ENCODE peak calls at places on chromosomes 7 and 10, in nine cellular contexts. H is left ventricle myocardium superior; B is A172; Q is NAMALWA; W is fibroblast of pulmonary artery; A is MCF 10A; I is EH; N is stimulated activated CD8-positive, alpha-beta memory T cell treated with anti-CD3 and anti-CD28 coated beads, Interleukin-12 subunit alpha, Interleukin-12 subunit beta, amount 100 ng/mL, for 4 hours; G is HL-60. Z is an unnamed sample.

GRCh38 chr10:90635111-90635798 is 222.6 kb downstream of the HTR7 start:
- DNase-seq in A (no peak), B (no peak), H (no peak), W (no peak), Q (no peak), G (no peak), I (no peak), N (no peak), Z (no peak)

GRCh38 chr7:38321515-38321944 is 48.1 kb upstream of the TARP start:
- DNase-seq in G (no peak), I (peak; percentile 90), N (no peak), W (peak; percentile 33), Q (no peak), H (no peak), B (peak; percentile 57), A (peak; percentile 54), Z (no peak)

GRCh38 chr7:148058092-148058491 is 532.5 kb upstream of the C7orf33 start:
- DNase-seq in I (no peak), W (no peak), B (no peak), A (no peak), H (no peak), Q (no peak), G (no peak), N (no peak), Z (no peak)

GRCh38 chr10:26423722-26424121 is 14.4 kb upstream of the APBB1IP start:
- DNase-seq in N (no peak), A (no peak), G (no peak), Q (no peak), W (no peak), B (no peak), H (no peak), I (no peak), Z (no peak)

GRCh38 chr10:60335708-60336107 is 54.0 kb downstream of the ANK3 start:
- DNase-seq in A (peak; percentile 47), I (no peak), B (no peak), H (no peak), W (no peak), Q (peak; percentile 15), N (no peak), G (no peak), Z (no peak)

GRCh38 chr7:50466815-50467569 is 16.8 kb upstream of the FIGNL1 start:
- DNase-seq in N (no peak), G (no peak), W (no peak), A (no peak), Q (no peak), B (no peak), H (no peak), I (no peak), Z (no peak)

GRCh38 chr7:96076350-96076707 is 245.6 kb downstream of the SLC25A13 start:
- DNase-seq in G (no peak), Q (no peak), B (no peak), W (no peak), H (no peak), N (no peak), I (no peak), A (no peak), Z (no peak)

GRCh38 chr10:99172130-99172738 is 63.4 kb downstream of the HPSE2 start:
- DNase-seq in H (no peak), N (no peak), G (no peak), B (peak; percentile 42), I (peak; percentile 59), A (peak; percentile 65), W (peak; percentile 42), Q (peak; percentile 21), Z (no peak)

GRCh38 chr7:5657901-5658300 is 123.6 kb downstream of the RNF216 start:
- DNase-seq in A (peak; percentile 73), G (no peak), I (peak; percentile 27), H (no peak), W (no peak), Q (no peak), N (no peak), B (no peak), Z (no peak)

GRCh38 chr10:24642921-24643678 is 80.6 kb downstream of the ARHGAP21 start:
- DNase-seq in B (peak; percentile 78), A (peak; percentile 77), Q (peak; percentile 58), I (peak; percentile 85), H (no peak), G (no peak), W (peak; percentile 90), N (no peak), Z (no peak)

GRCh38 chr10:36489181-36489927 is 636.0 kb upstream of the ANKRD30A start:
- DNase-seq in W (peak; percentile 72), N (no peak), B (no peak), Q (no peak), A (no peak), I (peak; percentile 72), H (peak; percentile 39), G (no peak), Z (no peak)

GRCh38 chr10:17744395-17744841 is 7.6 kb upstream of the TMEM236 start:
- DNase-seq in W (peak; percentile 71), H (no peak), N (no peak), G (no peak), A (no peak), Q (no peak), B (no peak), I (no peak), Z (no peak)

GRCh38 chr10:48497965-48498770 is 106.7 kb downstream of the ARHGAP22 start:
- DNase-seq in W (no peak), H (no peak), G (no peak), N (no peak), A (no peak), Q (no peak), I (no peak), B (no peak), Z (no peak)

GRCh38 chr10:3935141-3935540 is 150.1 kb upstream of the KLF6 start:
- DNase-seq in H (peak; percentile 45), B (peak; percentile 15), G (no peak), N (peak; percentile 33), I (peak; percentile 86), Q (no peak), A (no peak), W (peak; percentile 88), Z (no peak)

GRCh38 chr10:76113952-76114351 is 682.5 kb downstream of the LRMDA start:
- DNase-seq in Q (no peak), A (peak; percentile 18), I (peak; percentile 72), H (no peak), G (no peak), N (no peak), W (peak; percentile 1), B (peak; percentile 21), Z (no peak)

GRCh38 chr7:119096683-119097082 is 872.2 kb downstream of the ANKRD7 start:
- DNase-seq in A (no peak), H (no peak), B (no peak), G (no peak), Q (no peak), W (no peak), I (no peak), N (no peak), Z (no peak)

GRCh38 chr7:137978464-137979237 is 23.2 kb downstream of the CREB3L2 start:
- DNase-seq in I (peak; percentile 99), W (peak; percentile 94), A (peak; percentile 87), G (no peak), H (peak; percentile 61), B (peak; percentile 95), Q (no peak), N (no peak), Z (no peak)

GRCh38 chr10:53836638-53837037 is 964.4 kb downstream of the PCDH15 start:
- DNase-seq in N (no peak), H (no peak), A (peak; percentile 66), G (no peak), I (no peak), W (peak; percentile 31), Q (no peak), B (no peak), Z (no peak)

GRCh38 chr10:16944081-16944922 is 127.1 kb upstream of the RSU1 start:
- DNase-seq in G (no peak), N (no peak), Q (no peak), B (no peak), H (no peak), I (peak; percentile 88), A (no peak), W (peak; percentile 30), Z (no peak)

GRCh38 chr10:79123547-79123963 is 54.8 kb downstream of the ZMIZ1 start:
- DNase-seq in I (no peak), G (no peak), H (peak; percentile 65), N (no peak), Q (no peak), W (no peak), B (no peak), A (no peak), Z (no peak)

GRCh38 chr7:142440219-142441073 is 182.6 kb upstream of the PRSS58 start:
- DNase-seq in G (no peak), W (peak; percentile 70), Q (no peak), I (peak; percentile 91), N (no peak), H (no peak), B (peak; percentile 85), A (peak; percentile 56), Z (no peak)

GRCh38 chr7:28038175-28038855 is 142.3 kb downstream of the JAZF1 start:
- DNase-seq in A (no peak), N (no peak), I (peak; percentile 66), W (no peak), H (no peak), Q (no peak), G (no peak), B (peak; percentile 51), Z (no peak)

GRCh38 chr7:94223375-94224084 is 171.2 kb upstream of the COL1A2 start:
- DNase-seq in A (peak; percentile 27), H (no peak), N (no peak), B (peak; percentile 75), W (peak; percentile 75), I (peak; percentile 66), G (no peak), Q (peak; percentile 43), Z (no peak)

GRCh38 chr7:46385662-46386309 is 464.7 kb upstream of the IGFBP3 start:
- DNase-seq in H (no peak), A (peak; percentile 65), Q (no peak), I (peak; percentile 97), N (no peak), G (no peak), B (peak; percentile 81), W (peak; percentile 82), Z (no peak)